ENCODE peak calls at places on chromosomes 16 and 17, in six cellular contexts. X, O, M, L, C and Y are unnamed samples. For H3K27me3, the result is how much of the 10 kb centered on the place peaks cover.

GRCh38 chr16:68286153-68287074 is 22.1 kb downstream of the SLC7A6 start:
- DNase-seq in X (no peak), O (no peak), M (no peak), L (no peak), C (no peak), Y (no peak)

GRCh38 chr16:66746048-66746447 is 5.4 kb downstream of the DYNC1LI2 start:
- DNase-seq in X (no peak), O (no peak), M (no peak), L (no peak), C (no peak), Y (no peak)

GRCh38 chr16:85072947-85073346 is 39.3 kb downstream of the CIBAR2 start:
- DNase-seq in X (peak), O (no peak), M (no peak), L (peak), C (no peak), Y (no peak)

GRCh38 chr17:61405686-61406542 is 6.3 kb downstream of the TBX2 start:
- DNase-seq in X (peak), O (no peak), M (peak), L (peak), C (peak), Y (no peak)

GRCh38 chr16:58333937-58334336 is 39.1 kb upstream of the PRSS54 start:
- DNase-seq in X (no peak), O (no peak), M (no peak), L (no peak), C (no peak), Y (no peak)

GRCh38 chr17:3472137-3472536 is 518 bp upstream of the SPATA22 start:
- DNase-seq in X (no peak), O (no peak), M (no peak), L (no peak), C (no peak), Y (no peak)

GRCh38 chr16:69201787-69202186 is 14.8 kb downstream of the SNTB2 start:
- DNase-seq in X (no peak), O (no peak), M (no peak), L (peak), C (peak), Y (no peak)

GRCh38 chr16:74951206-74951605 is 33.7 kb downstream of the WDR59 start:
- DNase-seq in X (no peak), O (no peak), M (no peak), L (no peak), C (no peak), Y (no peak)

GRCh38 chr17:72430611-72431432 is 310.0 kb downstream of the SOX9 start:
- DNase-seq in X (no peak), O (no peak), M (no peak), L (no peak), C (no peak), Y (no peak)

GRCh38 chr17:17886253-17886652 is 49.5 kb upstream of the SREBF1 start:
- DNase-seq in X (peak), O (no peak), M (no peak), L (no peak), C (no peak), Y (no peak)

GRCh38 chr17:58517928-58518609 is 3.6 kb upstream of the MTMR4 start:
- DNase-seq in X (peak), O (peak), M (peak), L (peak), C (peak), Y (peak)

GRCh38 chr17:21352221-21352980 is 23.8 kb upstream of the KCNJ12 start:
- DNase-seq in X (no peak), O (no peak), M (peak), L (no peak), C (no peak), Y (no peak)

GRCh38 chr17:17051791-17052461 is 9.7 kb downstream of the MPRIP start:
- DNase-seq in X (no peak), O (no peak), M (no peak), L (peak), C (no peak), Y (peak)

GRCh38 chr17:83086197-83086880 is 6.9 kb downstream of the METRNL start:
- DNase-seq in X (no peak), O (no peak), M (no peak), L (peak), C (no peak), Y (no peak)

GRCh38 chr17:33482636-33483035 is 189.5 kb upstream of the ASIC2 start:
- DNase-seq in X (no peak), O (no peak), M (no peak), L (no peak), C (no peak), Y (no peak)

GRCh38 chr17:65914784-65915342 is 277.1 kb downstream of the CEP112 start:
- DNase-seq in X (no peak), O (no peak), M (no peak), L (no peak), C (no peak), Y (no peak)

GRCh38 chr17:17028878-17029535 is 13.2 kb upstream of the MPRIP start:
- DNase-seq in X (no peak), O (no peak), M (no peak), L (no peak), C (no peak), Y (no peak)

GRCh38 chr16:58047557-58048348 is 22.2 kb downstream of the MMP15 start:
- DNase-seq in X (no peak), O (no peak), M (no peak), L (no peak), C (no peak), Y (no peak)

GRCh38 chr17:67646472-67646871 is 71.3 kb upstream of the NOL11 start:
- DNase-seq in X (no peak), O (no peak), M (no peak), L (no peak), C (no peak), Y (no peak)

GRCh38 chr17:16439303-16439791 is 24.0 kb downstream of the TRPV2 start:
- DNase-seq in X (no peak), O (no peak), M (no peak), L (no peak), C (peak), Y (no peak)

GRCh38 chr16:58931436-58931835 is 197.3 kb upstream of the GOT2 start:
- DNase-seq in X (no peak), O (no peak), M (no peak), L (no peak), C (peak), Y (no peak)

GRCh38 chr17:47119746-47120520 is 69.2 kb downstream of the CDC27 start:
- DNase-seq in X (no peak), O (no peak), M (no peak), L (peak), C (peak), Y (no peak)

GRCh38 chr16:3193221-3194212 is 5.5 kb downstream of the OR1F1 start:
- DNase-seq in X (no peak), O (no peak), M (no peak), L (no peak), C (no peak), Y (no peak)

GRCh38 chr16:23508589-23509440 is 1.5 kb downstream of the GGA2 start:
- DNase-seq in X (no peak), O (peak), M (no peak), L (no peak), C (peak), Y (no peak)

GRCh38 chr17:18993876-18994275 is 10.7 kb downstream of the FAM83G start:
- DNase-seq in X (no peak), O (no peak), M (no peak), L (peak), C (no peak), Y (no peak)

GRCh38 chr17:61331886-61332285 is 67.8 kb upstream of the TBX2 start:
- DNase-seq in X (no peak), O (no peak), M (no peak), L (no peak), C (no peak), Y (no peak)

GRCh38 chr17:63476857-63477470 is at the start of gene ACE:
- DNase-seq in X (peak), O (no peak), M (peak), L (peak), C (peak), Y (no peak)

GRCh38 chr17:7997186-7997585 is 5.2 kb upstream of the GUCY2D start:
- DNase-seq in X (peak), O (no peak), M (no peak), L (peak), C (peak), Y (no peak)

DNA sequence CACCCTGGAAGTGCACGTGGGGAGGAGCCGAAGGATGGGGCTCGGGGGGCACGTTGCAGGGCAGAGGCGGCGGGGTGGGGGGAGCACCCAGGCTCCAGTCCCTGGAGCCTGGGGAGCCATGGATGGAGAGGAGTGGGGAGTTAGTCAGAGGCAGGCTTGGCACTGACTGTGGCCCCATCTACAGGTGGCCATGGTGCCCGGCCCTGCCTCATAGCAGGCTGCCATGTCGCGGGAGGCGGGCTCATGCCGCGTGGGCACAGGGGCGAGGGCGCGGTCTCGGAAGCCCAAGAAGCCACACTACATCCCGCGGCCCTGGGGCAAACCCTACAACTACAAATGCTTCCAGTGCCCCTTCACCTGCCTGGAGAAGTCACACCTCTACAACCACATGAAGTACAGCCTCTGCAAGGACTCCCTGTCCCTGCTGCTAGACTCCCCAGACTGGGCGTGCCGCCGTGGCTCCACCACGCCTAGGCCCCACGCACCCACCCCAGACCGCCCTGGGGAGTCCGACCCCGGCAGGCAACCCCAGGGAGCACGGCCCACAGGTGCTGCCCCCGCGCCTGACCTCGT is 3.0 kb downstream of the PRR35 start:
- DNase-seq in X (no peak), O (no peak), M (no peak), L (no peak), C (no peak), Y (no peak)
- H3K27me3 ChIP-seq in X (half or more), O (under half), M (under half), L (under half), C (under half), Y (under half)

GRCh38 chr16:80802129-80802528 is 2.3 kb downstream of the CDYL2 start:
- DNase-seq in X (no peak), O (no peak), M (no peak), L (no peak), C (no peak), Y (no peak)
- H3K27me3 ChIP-seq in X (under half), O (under half), M (under half), L (under half), C (under half), Y (under half)

GRCh38 chr16:4904108-4904941 is 32.6 kb downstream of the PPL start:
- DNase-seq in X (no peak), O (no peak), M (no peak), L (no peak), C (no peak), Y (no peak)
- H3K27me3 ChIP-seq in X (under half), O (under half), M (under half), L (under half), C (under half), Y (under half)

GRCh38 chr17:4551796-4552525 is 3.2 kb downstream of the MYBBP1A start:
- DNase-seq in X (no peak), O (no peak), M (no peak), L (no peak), C (no peak), Y (no peak)

GRCh38 chr17:4548721-4549531 is 6.3 kb downstream of the MYBBP1A start:
- DNase-seq in X (no peak), O (no peak), M (no peak), L (peak), C (no peak), Y (no peak)

GRCh38 chr17:4550534-4551039 is 4.6 kb downstream of the MYBBP1A start:
- DNase-seq in X (no peak), O (no peak), M (no peak), L (no peak), C (no peak), Y (no peak)

GRCh38 chr17:4549781-4550533 is 5.2 kb downstream of the MYBBP1A start:
- DNase-seq in X (no peak), O (no peak), M (no peak), L (no peak), C (no peak), Y (no peak)

GRCh38 chr17:4551141-4551540 is 4.0 kb downstream of the MYBBP1A start:
- DNase-seq in X (no peak), O (no peak), M (no peak), L (no peak), C (no peak), Y (peak)
- H3K27me3 ChIP-seq in X (under half), O (under half), M (under half), L (under half), C (under half), Y (under half)

GRCh38 chr16:86201746-86202145 is 302.8 kb downstream of the IRF8 start:
- DNase-seq in X (no peak), O (no peak), M (no peak), L (no peak), C (no peak), Y (no peak)

GRCh38 chr16:86199182-86199581 is 300.2 kb downstream of the IRF8 start:
- DNase-seq in X (no peak), O (no peak), M (no peak), L (peak), C (no peak), Y (no peak)

GRCh38 chr16:86199871-86200700 is 301.1 kb downstream of the IRF8 start:
- DNase-seq in X (no peak), O (no peak), M (no peak), L (peak), C (peak), Y (no peak)

GRCh38 chr16:86202267-86202666 is 303.3 kb downstream of the IRF8 start:
- DNase-seq in X (no peak), O (no peak), M (no peak), L (no peak), C (no peak), Y (no peak)

GRCh38 chr16:86200722-86201121 is 301.8 kb downstream of the IRF8 start:
- DNase-seq in X (no peak), O (no peak), M (no peak), L (peak), C (no peak), Y (no peak)
- H3K27me3 ChIP-seq in X (half or more), O (under half), M (under half), L (under half), C (half or more), Y (under half)